ENCODE peak calls at places on chromosome X, in seven cellular contexts. B is HCEC 1CT; D is germinal center; C is AG20443; A is activated T-helper 1 cell treated with anti-CD3 and anti-CD28 coated beads, Interleukin-12 subunit alpha, Interleukin-12 subunit beta, Interleukin-2, Interleukin-4 antibody, amounts not matched to agents 30 ng/mL and 10 ng/mL and 1 ng/mL, durations not matched to agents 14 hours and 24 hours and 36 hours; Z is renal cortical epithelial cell; N is HTR-8/SVneo. T is an unnamed sample.

GRCh38 chrX:56554870-56555269 is 8.6 kb upstream of the UBQLN2 start:
- DNase-seq in B (no peak), D (no peak), C (no peak), Z (no peak), A (no peak), N (no peak), T (no peak)

GRCh38 chrX:2486476-2487133 is 14.2 kb downstream of the DHRSX start:
- DNase-seq in Z (no peak), A (no peak), B (no peak), C (no peak), N (no peak), D (no peak), T (no peak)

GRCh38 chrX:56766554-56767412 is 37.7 kb downstream of the NBDY start:
- DNase-seq in B (no peak), Z (no peak), D (no peak), N (no peak), A (no peak), C (peak), T (no peak)

GRCh38 chrX:70129811-70130210 is 3.4 kb upstream of the IGBP1 start:
- DNase-seq in N (no peak), B (peak), C (no peak), A (no peak), D (no peak), Z (peak), T (no peak)

GRCh38 chrX:3728454-3728853 is 15.0 kb upstream of the PRKX start:
- DNase-seq in D (no peak), B (no peak), A (no peak), Z (peak), C (no peak), N (no peak), T (no peak)

GRCh38 chrX:2664497-2664896 is 26.6 kb upstream of the CD99 start:
- DNase-seq in D (no peak), Z (no peak), B (peak), N (no peak), C (peak), A (no peak), T (no peak)

GRCh38 chrX:45849261-45849660 is 648.6 kb upstream of the DIPK2B start:
- DNase-seq in B (peak), A (no peak), Z (peak), C (peak), D (no peak), N (no peak), T (no peak)

GRCh38 chrX:67545772-67546495 is 2.1 kb downstream of the AR start:
- DNase-seq in Z (no peak), N (no peak), C (peak), B (peak), D (peak), A (no peak), T (no peak)

GRCh38 chrX:69309074-69309792 is 144.0 kb upstream of the PJA1 start:
- DNase-seq in B (no peak), Z (no peak), C (no peak), A (no peak), D (no peak), N (no peak), T (no peak)

GRCh38 chrX:40663880-40664630 is 16.7 kb upstream of the CXorf38 start:
- DNase-seq in N (no peak), D (no peak), A (no peak), Z (no peak), C (peak), B (peak), T (no peak)

GRCh38 chrX:11970935-11971334 is 167.3 kb upstream of the FRMPD4 start:
- DNase-seq in Z (peak), C (peak), D (no peak), A (no peak), N (no peak), B (peak), T (no peak)

GRCh38 chrX:28966335-28966734 is 379.1 kb downstream of the IL1RAPL1 start:
- DNase-seq in N (no peak), A (no peak), Z (no peak), B (no peak), C (no peak), D (no peak), T (no peak)

GRCh38 chrX:1224954-1225353 is 12.5 kb upstream of the CRLF2 start:
- DNase-seq in B (no peak), N (no peak), A (peak), Z (no peak), C (no peak), D (no peak), T (no peak)

GRCh38 chrX:13334491-13334890 is 14.6 kb upstream of the ATXN3L start:
- DNase-seq in C (no peak), D (no peak), N (peak), A (no peak), B (no peak), Z (peak), T (no peak)

GRCh38 chrX:47623540-47624027 is 3.9 kb upstream of the SYN1 start:
- DNase-seq in Z (peak), C (peak), B (peak), A (peak), N (peak), D (peak), T (no peak)

GRCh38 chrX:119638725-119639471 is 32.7 kb upstream of the NKRF start:
- DNase-seq in D (no peak), C (no peak), N (no peak), A (no peak), B (no peak), Z (peak), T (no peak)

GRCh38 chrX:18793601-18794089 is 86.2 kb downstream of the PPEF1 start:
- DNase-seq in B (no peak), D (no peak), Z (peak), N (no peak), A (no peak), C (no peak), T (no peak)

GRCh38 chrX:18676470-18676869 is 4.6 kb upstream of the RS1 start:
- DNase-seq in Z (no peak), D (no peak), B (no peak), N (no peak), A (no peak), C (peak), T (no peak)

GRCh38 chrX:20265726-20266681 is 705 bp downstream of the RPS6KA3 start:
- DNase-seq in N (no peak), C (peak), Z (no peak), B (peak), D (peak), A (peak), T (no peak)

GRCh38 chrX:96372313-96373046 is 312.2 kb upstream of the DIAPH2 start:
- DNase-seq in N (peak), B (peak), C (peak), D (no peak), Z (peak), A (no peak), T (no peak)

GRCh38 chrX:107731831-107732502 is 43.6 kb downstream of the TSC22D3 start:
- DNase-seq in A (no peak), N (peak), Z (peak), D (no peak), C (peak), B (peak), T (no peak)

GRCh38 chrX:22365460-22365859 is 92.7 kb downstream of the CBLL2 start:
- DNase-seq in B (peak), C (peak), Z (peak), N (peak), A (no peak), D (no peak), T (no peak)

GRCh38 chrX:145609951-145610511 is 207.6 kb upstream of the SLITRK2 start:
- DNase-seq in D (no peak), B (peak), A (no peak), N (no peak), Z (peak), C (no peak), T (no peak)

GRCh38 chrX:153844509-153845082 is 14.3 kb upstream of the PDZD4 start:
- DNase-seq in C (no peak), B (no peak), D (no peak), N (no peak), Z (no peak), A (no peak), T (no peak)

GRCh38 chrX:131837325-131837724 is 185.8 kb upstream of the STK26 start:
- DNase-seq in N (no peak), D (no peak), Z (no peak), B (peak), C (no peak), A (no peak), T (no peak)

GRCh38 chrX:101219840-101220191 is 230 bp downstream of the DRP2 start:
- DNase-seq in N (no peak), B (peak), C (peak), Z (no peak), D (no peak), A (no peak), T (no peak)

GRCh38 chrX:31165241-31166035 is 93.6 kb upstream of the FTHL17 start:
- DNase-seq in D (no peak), C (no peak), A (no peak), B (no peak), N (no peak), Z (no peak), T (no peak)

GRCh38 chrX:109036624-109037023 is 300.3 kb upstream of the IRS4 start:
- DNase-seq in B (no peak), C (no peak), Z (peak), D (no peak), A (no peak), N (no peak), T (no peak)

T was measured in CMK.